ENCODE peak calls at places on chromosomes 6 and 20, in five cellular contexts. One of them, this sample, is unnamed.

GRCh38 chr6:45653117-45653883 is 275.6 kb upstream of the SUPT3H start:
- DNase-seq in activated CD4-positive, alpha-beta T cell treated with anti-CD3 and anti-CD28 coated beads, Interleukin-2, amount 10 ng/mL, durations not matched to agents 7 days and 5 days: no peak
- DNase-seq in memory B cell: no peak
- DNase-seq in HL-60: no peak
- DNase-seq in Calu3: no peak
- DNase-seq in this sample: no peak

GRCh38 chr6:7658543-7658942 is 67.4 kb upstream of the BMP6 start:
- DNase-seq in activated CD4-positive, alpha-beta T cell treated with anti-CD3 and anti-CD28 coated beads, Interleukin-2, amount 10 ng/mL, durations not matched to agents 7 days and 5 days: no peak
- DNase-seq in memory B cell: no peak
- DNase-seq in HL-60: no peak
- DNase-seq in Calu3: no peak
- DNase-seq in this sample: no peak

GRCh38 chr6:131129657-131130545 is 5.4 kb upstream of the AKAP7 start:
- DNase-seq in activated CD4-positive, alpha-beta T cell treated with anti-CD3 and anti-CD28 coated beads, Interleukin-2, amount 10 ng/mL, durations not matched to agents 7 days and 5 days: no peak
- DNase-seq in memory B cell: no peak
- DNase-seq in HL-60: no peak
- DNase-seq in Calu3: no peak
- DNase-seq in this sample: peak

GRCh38 chr6:38773338-38773737 is 58.2 kb downstream of the DNAH8 start:
- DNase-seq in activated CD4-positive, alpha-beta T cell treated with anti-CD3 and anti-CD28 coated beads, Interleukin-2, amount 10 ng/mL, durations not matched to agents 7 days and 5 days: peak
- DNase-seq in memory B cell: no peak
- DNase-seq in HL-60: no peak
- DNase-seq in Calu3: peak
- DNase-seq in this sample: peak

GRCh38 chr6:25242567-25242966 is 36.6 kb upstream of the CARMIL1 start:
- DNase-seq in activated CD4-positive, alpha-beta T cell treated with anti-CD3 and anti-CD28 coated beads, Interleukin-2, amount 10 ng/mL, durations not matched to agents 7 days and 5 days: no peak
- DNase-seq in memory B cell: no peak
- DNase-seq in HL-60: no peak
- DNase-seq in Calu3: no peak
- DNase-seq in this sample: no peak

GRCh38 chr6:143179096-143179495 is 118.4 kb downstream of the AIG1 start:
- DNase-seq in activated CD4-positive, alpha-beta T cell treated with anti-CD3 and anti-CD28 coated beads, Interleukin-2, amount 10 ng/mL, durations not matched to agents 7 days and 5 days: no peak
- DNase-seq in memory B cell: no peak
- DNase-seq in HL-60: no peak
- DNase-seq in Calu3: no peak
- DNase-seq in this sample: no peak

GRCh38 chr6:159279790-159280277 is 110.6 kb downstream of the FNDC1 start:
- DNase-seq in activated CD4-positive, alpha-beta T cell treated with anti-CD3 and anti-CD28 coated beads, Interleukin-2, amount 10 ng/mL, durations not matched to agents 7 days and 5 days: no peak
- DNase-seq in memory B cell: no peak
- DNase-seq in HL-60: no peak
- DNase-seq in Calu3: peak
- DNase-seq in this sample: no peak

GRCh38 chr6:40788661-40789111 is 201.5 kb upstream of the LRFN2 start:
- DNase-seq in activated CD4-positive, alpha-beta T cell treated with anti-CD3 and anti-CD28 coated beads, Interleukin-2, amount 10 ng/mL, durations not matched to agents 7 days and 5 days: no peak
- DNase-seq in memory B cell: no peak
- DNase-seq in HL-60: no peak
- DNase-seq in Calu3: no peak
- DNase-seq in this sample: no peak

GRCh38 chr6:124777834-124778233 is 184.4 kb upstream of the RNF217 start:
- DNase-seq in activated CD4-positive, alpha-beta T cell treated with anti-CD3 and anti-CD28 coated beads, Interleukin-2, amount 10 ng/mL, durations not matched to agents 7 days and 5 days: no peak
- DNase-seq in memory B cell: no peak
- DNase-seq in HL-60: no peak
- DNase-seq in Calu3: no peak
- DNase-seq in this sample: no peak

GRCh38 chr6:169635345-169635744 is 66.5 kb downstream of the WDR27 start:
- DNase-seq in activated CD4-positive, alpha-beta T cell treated with anti-CD3 and anti-CD28 coated beads, Interleukin-2, amount 10 ng/mL, durations not matched to agents 7 days and 5 days: no peak
- DNase-seq in memory B cell: no peak
- DNase-seq in HL-60: no peak
- DNase-seq in Calu3: no peak
- DNase-seq in this sample: no peak

GRCh38 chr6:31005249-31006020 is 4.8 kb upstream of the MUC22 start:
- DNase-seq in activated CD4-positive, alpha-beta T cell treated with anti-CD3 and anti-CD28 coated beads, Interleukin-2, amount 10 ng/mL, durations not matched to agents 7 days and 5 days: no peak
- DNase-seq in memory B cell: no peak
- DNase-seq in HL-60: no peak
- DNase-seq in Calu3: no peak
- DNase-seq in this sample: no peak

GRCh38 chr20:63625771-63626423 is 1.0 kb downstream of the GMEB2 start:
- DNase-seq in activated CD4-positive, alpha-beta T cell treated with anti-CD3 and anti-CD28 coated beads, Interleukin-2, amount 10 ng/mL, durations not matched to agents 7 days and 5 days: peak
- DNase-seq in memory B cell: no peak
- DNase-seq in HL-60: no peak
- DNase-seq in Calu3: peak
- DNase-seq in this sample: peak

GRCh38 chr6:12490904-12491571 is 200.9 kb downstream of the EDN1 start:
- DNase-seq in activated CD4-positive, alpha-beta T cell treated with anti-CD3 and anti-CD28 coated beads, Interleukin-2, amount 10 ng/mL, durations not matched to agents 7 days and 5 days: no peak
- DNase-seq in memory B cell: no peak
- DNase-seq in HL-60: no peak
- DNase-seq in Calu3: peak
- DNase-seq in this sample: peak

GRCh38 chr6:135185483-135185882 is 4.4 kb downstream of the MYB start:
- DNase-seq in activated CD4-positive, alpha-beta T cell treated with anti-CD3 and anti-CD28 coated beads, Interleukin-2, amount 10 ng/mL, durations not matched to agents 7 days and 5 days: no peak
- DNase-seq in memory B cell: no peak
- DNase-seq in HL-60: no peak
- DNase-seq in Calu3: no peak
- DNase-seq in this sample: no peak

GRCh38 chr6:3748726-3749389 is 2.7 kb downstream of the PXDC1 start:
- DNase-seq in activated CD4-positive, alpha-beta T cell treated with anti-CD3 and anti-CD28 coated beads, Interleukin-2, amount 10 ng/mL, durations not matched to agents 7 days and 5 days: no peak
- DNase-seq in memory B cell: no peak
- DNase-seq in HL-60: no peak
- DNase-seq in Calu3: no peak
- DNase-seq in this sample: no peak

GRCh38 chr6:111642463-111643158 is 36.9 kb upstream of the TRAF3IP2 start:
- DNase-seq in activated CD4-positive, alpha-beta T cell treated with anti-CD3 and anti-CD28 coated beads, Interleukin-2, amount 10 ng/mL, durations not matched to agents 7 days and 5 days: peak
- DNase-seq in memory B cell: peak
- DNase-seq in HL-60: no peak
- DNase-seq in Calu3: peak
- DNase-seq in this sample: peak

GRCh38 chr6:85460154-85460950 is 10.5 kb downstream of the NT5E start:
- DNase-seq in activated CD4-positive, alpha-beta T cell treated with anti-CD3 and anti-CD28 coated beads, Interleukin-2, amount 10 ng/mL, durations not matched to agents 7 days and 5 days: no peak
- DNase-seq in memory B cell: no peak
- DNase-seq in HL-60: no peak
- DNase-seq in Calu3: no peak
- DNase-seq in this sample: no peak

GRCh38 chr6:27505209-27506027 is 32.5 kb upstream of the ZNF184 start:
- DNase-seq in activated CD4-positive, alpha-beta T cell treated with anti-CD3 and anti-CD28 coated beads, Interleukin-2, amount 10 ng/mL, durations not matched to agents 7 days and 5 days: peak
- DNase-seq in memory B cell: no peak
- DNase-seq in HL-60: no peak
- DNase-seq in Calu3: peak
- DNase-seq in this sample: peak

GRCh38 chr20:58555078-58555765 is 40.0 kb upstream of the APCDD1L start:
- DNase-seq in activated CD4-positive, alpha-beta T cell treated with anti-CD3 and anti-CD28 coated beads, Interleukin-2, amount 10 ng/mL, durations not matched to agents 7 days and 5 days: no peak
- DNase-seq in memory B cell: no peak
- DNase-seq in HL-60: no peak
- DNase-seq in Calu3: no peak
- DNase-seq in this sample: peak